ENCODE peak calls at places on chromosomes 6 and 20, in five cellular contexts. One of them, this sample, is unnamed.

GRCh38 chr20:49595811-49596545 is 28.0 kb upstream of the PTGIS start:
- DNase-seq in epithelial cell of esophagus: no peak
- DNase-seq in posterior cingulate gyrus: no peak
- DNase-seq in B cell: no peak
- DNase-seq in heart left ventricle: no peak
- DNase-seq in this sample: no peak

GRCh38 chr6:166446567-166447065 is 63.9 kb upstream of the MPC1 start:
- DNase-seq in epithelial cell of esophagus: peak
- DNase-seq in posterior cingulate gyrus: no peak
- DNase-seq in B cell: no peak
- DNase-seq in heart left ventricle: no peak
- DNase-seq in this sample: no peak

GRCh38 chr20:34269996-34270627 is 28.9 kb downstream of the ASIP start:
- DNase-seq in epithelial cell of esophagus: no peak
- DNase-seq in posterior cingulate gyrus: no peak
- DNase-seq in B cell: no peak
- DNase-seq in heart left ventricle: no peak
- DNase-seq in this sample: no peak

GRCh38 chr6:160534050-160534696 is 129.9 kb downstream of the LPA start:
- DNase-seq in epithelial cell of esophagus: peak
- DNase-seq in posterior cingulate gyrus: peak
- DNase-seq in B cell: peak
- DNase-seq in heart left ventricle: peak
- DNase-seq in this sample: no peak

GRCh38 chr6:45310118-45310788 is 17.9 kb upstream of the RUNX2 start:
- DNase-seq in epithelial cell of esophagus: no peak
- DNase-seq in posterior cingulate gyrus: no peak
- DNase-seq in B cell: no peak
- DNase-seq in heart left ventricle: no peak
- DNase-seq in this sample: no peak

GRCh38 chr6:170212051-170212756 is 78.7 kb downstream of the DLL1 start:
- DNase-seq in epithelial cell of esophagus: no peak
- DNase-seq in posterior cingulate gyrus: no peak
- DNase-seq in B cell: peak
- DNase-seq in heart left ventricle: no peak
- DNase-seq in this sample: no peak

GRCh38 chr6:168648240-168648639 is 207.3 kb downstream of the SMOC2 start:
- DNase-seq in epithelial cell of esophagus: no peak
- DNase-seq in posterior cingulate gyrus: no peak
- DNase-seq in B cell: no peak
- DNase-seq in heart left ventricle: peak
- DNase-seq in this sample: no peak

GRCh38 chr20:46438156-46438750 is 31.8 kb upstream of the ELMO2 start:
- DNase-seq in epithelial cell of esophagus: peak
- DNase-seq in posterior cingulate gyrus: peak
- DNase-seq in B cell: peak
- DNase-seq in heart left ventricle: no peak
- DNase-seq in this sample: no peak

GRCh38 chr6:42154461-42155209 is 12.2 kb upstream of the C6orf132 start:
- DNase-seq in epithelial cell of esophagus: no peak
- DNase-seq in posterior cingulate gyrus: no peak
- DNase-seq in B cell: no peak
- DNase-seq in heart left ventricle: no peak
- DNase-seq in this sample: no peak

GRCh38 chr20:13684566-13685222 is 46.0 kb upstream of the TASP1 start:
- DNase-seq in epithelial cell of esophagus: peak
- DNase-seq in posterior cingulate gyrus: no peak
- DNase-seq in B cell: peak
- DNase-seq in heart left ventricle: no peak
- DNase-seq in this sample: no peak

GRCh38 chr6:157060440-157060949 is 262.8 kb downstream of the TMEM242 start:
- DNase-seq in epithelial cell of esophagus: no peak
- DNase-seq in posterior cingulate gyrus: no peak
- DNase-seq in B cell: no peak
- DNase-seq in heart left ventricle: no peak
- DNase-seq in this sample: no peak

GRCh38 chr6:79589701-79590100 is 41.4 kb upstream of the SH3BGRL2 start:
- DNase-seq in epithelial cell of esophagus: no peak
- DNase-seq in posterior cingulate gyrus: no peak
- DNase-seq in B cell: no peak
- DNase-seq in heart left ventricle: no peak
- DNase-seq in this sample: no peak

GRCh38 chr20:1377984-1378742 is 14.7 kb downstream of the FKBP1A start:
- DNase-seq in epithelial cell of esophagus: peak
- DNase-seq in posterior cingulate gyrus: no peak
- DNase-seq in B cell: no peak
- DNase-seq in heart left ventricle: no peak
- DNase-seq in this sample: peak

GRCh38 chr6:130900913-130901312 is 73.7 kb downstream of the SMLR1 start:
- DNase-seq in epithelial cell of esophagus: peak
- DNase-seq in posterior cingulate gyrus: no peak
- DNase-seq in B cell: no peak
- DNase-seq in heart left ventricle: peak
- DNase-seq in this sample: no peak